ENCODE peak calls at places on chromosomes 16 and 17, in ten cellular contexts. V, Q, I, O, D, L, T, A, B and P are unnamed samples.

GRCh38 chr16:77965346-77965745 is 57.0 kb upstream of the CLEC3A start:
- DNase-seq in V (no peak), Q (no peak), I (no peak), O (no peak), D (no peak), L (no peak), T (no peak), A (no peak), B (no peak), P (no peak)

GRCh38 chr17:13476722-13477121 is 125.0 kb downstream of the HS3ST3A1 start:
- DNase-seq in V (no peak), Q (no peak), I (no peak), O (no peak), D (no peak), L (no peak), T (no peak), A (no peak), B (no peak), P (peak; percentile 15)

GRCh38 chr16:8928467-8928957 is 35.2 kb downstream of the USP7 start:
- DNase-seq in V (no peak), Q (no peak), I (no peak), O (no peak), D (no peak), L (no peak), T (peak; percentile 10), A (no peak), B (no peak), P (no peak)

GRCh38 chr17:49574283-49574892 is 1.3 kb upstream of the NXPH3 start:
- DNase-seq in V (no peak), Q (no peak), I (no peak), O (no peak), D (peak; percentile 45), L (no peak), T (no peak), A (no peak), B (no peak), P (no peak)

GRCh38 chr17:74561580-74561979 is 5.7 kb downstream of the CD300H start:
- DNase-seq in V (no peak), Q (no peak), I (no peak), O (no peak), D (no peak), L (no peak), T (no peak), A (no peak), B (no peak), P (no peak)

GRCh38 chr16:58518083-58518979 is 3.0 kb downstream of the SETD6 start:
- DNase-seq in V (no peak), Q (no peak), I (no peak), O (no peak), D (no peak), L (no peak), T (no peak), A (no peak), B (no peak), P (no peak)

GRCh38 chr16:55510185-55510805 is 1.4 kb downstream of the LPCAT2 start:
- DNase-seq in V (no peak), Q (no peak), I (no peak), O (no peak), D (no peak), L (no peak), T (no peak), A (no peak), B (peak; percentile 39), P (no peak)

GRCh38 chr16:79363484-79363883 is 237.1 kb downstream of the MAF start:
- DNase-seq in V (no peak), Q (no peak), I (no peak), O (no peak), D (no peak), L (no peak), T (no peak), A (no peak), B (no peak), P (no peak)

GRCh38 chr17:44804301-44805061 is 25.6 kb downstream of the GJC1 start:
- DNase-seq in V (no peak), Q (no peak), I (no peak), O (no peak), D (no peak), L (no peak), T (no peak), A (no peak), B (no peak), P (no peak)

GRCh38 chr17:30093463-30094147 is 23.0 kb upstream of the NSRP1 start:
- DNase-seq in V (no peak), Q (no peak), I (peak; percentile 69), O (no peak), D (peak; percentile 54), L (peak; percentile 79), T (no peak), A (peak; percentile 42), B (peak; percentile 42), P (peak; percentile 51)

GRCh38 chr17:222172-222571 is 40.7 kb upstream of the DOC2B start:
- DNase-seq in V (no peak), Q (no peak), I (no peak), O (no peak), D (peak; percentile 46), L (no peak), T (no peak), A (no peak), B (no peak), P (no peak)

GRCh38 chr17:16085066-16085699 is 85.6 kb downstream of the TTC19 start:
- DNase-seq in V (no peak), Q (no peak), I (no peak), O (no peak), D (no peak), L (no peak), T (no peak), A (no peak), B (no peak), P (peak; percentile 28)

GRCh38 chr17:1229354-1229890 is 40.8 kb upstream of the BHLHA9 start:
- DNase-seq in V (peak; percentile 21), Q (no peak), I (no peak), O (peak; percentile 47), D (peak; percentile 32), L (no peak), T (no peak), A (peak; percentile 34), B (peak; percentile 13), P (peak; percentile 77)

GRCh38 chr17:6554871-6555330 is 1.5 kb downstream of the PITPNM3 start:
- DNase-seq in V (no peak), Q (no peak), I (no peak), O (no peak), D (no peak), L (no peak), T (no peak), A (no peak), B (no peak), P (no peak)